ENCODE peak calls at places on chromosomes 5 and 9, in seven cellular contexts. One of them, this sample, is unnamed.

GRCh38 chr5:148873690-148874485 is 47.5 kb downstream of the ADRB2 start:
- DNase-seq in HCEC 1CT: no peak
- DNase-seq in cardiac muscle cell: no peak
- DNase-seq in HTR-8/SVneo: no peak
- DNase-seq in cardiac fibroblast: no peak
- DNase-seq in endothelial cell: no peak
- DNase-seq in stromal cell of bone marrow: no peak
- DNase-seq in this sample: no peak

GRCh38 chr5:174990909-174991308 is 266.5 kb downstream of the MSX2 start:
- DNase-seq in HCEC 1CT: no peak
- DNase-seq in cardiac muscle cell: no peak
- DNase-seq in HTR-8/SVneo: no peak
- DNase-seq in cardiac fibroblast: no peak
- DNase-seq in endothelial cell: no peak
- DNase-seq in stromal cell of bone marrow: no peak
- DNase-seq in this sample: no peak

GRCh38 chr5:1103505-1104326 is 8.1 kb downstream of the SLC12A7 start:
- DNase-seq in HCEC 1CT: no peak
- DNase-seq in cardiac muscle cell: peak; percentile 29
- DNase-seq in HTR-8/SVneo: no peak
- DNase-seq in cardiac fibroblast: no peak
- DNase-seq in endothelial cell: no peak
- DNase-seq in stromal cell of bone marrow: no peak
- DNase-seq in this sample: no peak

GRCh38 chr9:126496181-126496576 is 117.5 kb upstream of the LMX1B start:
- DNase-seq in HCEC 1CT: no peak
- DNase-seq in cardiac muscle cell: no peak
- DNase-seq in HTR-8/SVneo: no peak
- DNase-seq in cardiac fibroblast: no peak
- DNase-seq in endothelial cell: no peak
- DNase-seq in stromal cell of bone marrow: no peak
- DNase-seq in this sample: no peak

GRCh38 chr5:165309446-165309845 is 1804.0 kb downstream of the MAT2B start:
- DNase-seq in HCEC 1CT: no peak
- DNase-seq in cardiac muscle cell: no peak
- DNase-seq in HTR-8/SVneo: no peak
- DNase-seq in cardiac fibroblast: no peak
- DNase-seq in endothelial cell: no peak
- DNase-seq in stromal cell of bone marrow: no peak
- DNase-seq in this sample: no peak

GRCh38 chr5:80192507-80193241 is 63.2 kb downstream of the SERINC5 start:
- DNase-seq in HCEC 1CT: peak; percentile 46
- DNase-seq in cardiac muscle cell: peak; percentile 35
- DNase-seq in HTR-8/SVneo: no peak
- DNase-seq in cardiac fibroblast: peak; percentile 47
- DNase-seq in endothelial cell: no peak
- DNase-seq in stromal cell of bone marrow: no peak
- DNase-seq in this sample: peak; percentile 17

GRCh38 chr5:94228791-94229190 is 389.6 kb downstream of the KIAA0825 start:
- DNase-seq in HCEC 1CT: no peak
- DNase-seq in cardiac muscle cell: no peak
- DNase-seq in HTR-8/SVneo: no peak
- DNase-seq in cardiac fibroblast: peak; percentile 43
- DNase-seq in endothelial cell: no peak
- DNase-seq in stromal cell of bone marrow: no peak
- DNase-seq in this sample: no peak

GRCh38 chr5:156036640-156037039 is 290.3 kb upstream of the SGCD start:
- DNase-seq in HCEC 1CT: peak; percentile 39
- DNase-seq in cardiac muscle cell: no peak
- DNase-seq in HTR-8/SVneo: no peak
- DNase-seq in cardiac fibroblast: no peak
- DNase-seq in endothelial cell: no peak
- DNase-seq in stromal cell of bone marrow: peak; percentile 29
- DNase-seq in this sample: no peak

GRCh38 chr5:76807296-76807695 is 11.5 kb upstream of the F2RL1 start:
- DNase-seq in HCEC 1CT: peak; percentile 76
- DNase-seq in cardiac muscle cell: peak; percentile 80
- DNase-seq in HTR-8/SVneo: peak; percentile 61
- DNase-seq in cardiac fibroblast: peak; percentile 92
- DNase-seq in endothelial cell: no peak
- DNase-seq in stromal cell of bone marrow: peak; percentile 55
- DNase-seq in this sample: peak; percentile 69

GRCh38 chr5:40841068-40841805 is at the start of gene CARD6:
- DNase-seq in HCEC 1CT: peak; percentile 63
- DNase-seq in cardiac muscle cell: peak; percentile 62
- DNase-seq in HTR-8/SVneo: no peak
- DNase-seq in cardiac fibroblast: peak; percentile 76
- DNase-seq in endothelial cell: no peak
- DNase-seq in stromal cell of bone marrow: peak; percentile 37
- DNase-seq in this sample: no peak

GRCh38 chr5:177495243-177496060 is 2.0 kb downstream of the PDLIM7 start:
- DNase-seq in HCEC 1CT: peak; percentile 92
- DNase-seq in cardiac muscle cell: peak; percentile 96
- DNase-seq in HTR-8/SVneo: no peak
- DNase-seq in cardiac fibroblast: peak; percentile 95
- DNase-seq in endothelial cell: peak; percentile 44
- DNase-seq in stromal cell of bone marrow: peak; percentile 77
- DNase-seq in this sample: peak; percentile 94

GRCh38 chr9:102445181-102445747 is 549.9 kb upstream of the CYLC2 start:
- DNase-seq in HCEC 1CT: no peak
- DNase-seq in cardiac muscle cell: no peak
- DNase-seq in HTR-8/SVneo: no peak
- DNase-seq in cardiac fibroblast: no peak
- DNase-seq in endothelial cell: no peak
- DNase-seq in stromal cell of bone marrow: no peak
- DNase-seq in this sample: no peak

GRCh38 chr5:167918492-167919267 is 372.8 kb upstream of the WWC1 start:
- DNase-seq in HCEC 1CT: no peak
- DNase-seq in cardiac muscle cell: no peak
- DNase-seq in HTR-8/SVneo: no peak
- DNase-seq in cardiac fibroblast: no peak
- DNase-seq in endothelial cell: no peak
- DNase-seq in stromal cell of bone marrow: no peak
- DNase-seq in this sample: no peak

GRCh38 chr5:68344447-68345111 is 129.0 kb downstream of the PIK3R1 start:
- DNase-seq in HCEC 1CT: peak; percentile 65
- DNase-seq in cardiac muscle cell: peak; percentile 78
- DNase-seq in HTR-8/SVneo: peak; percentile 15
- DNase-seq in cardiac fibroblast: peak; percentile 77
- DNase-seq in endothelial cell: no peak
- DNase-seq in stromal cell of bone marrow: no peak
- DNase-seq in this sample: peak; percentile 76

GRCh38 chr9:98085955-98086354 is 29.4 kb downstream of the NANS start:
- DNase-seq in HCEC 1CT: no peak
- DNase-seq in cardiac muscle cell: no peak
- DNase-seq in HTR-8/SVneo: no peak
- DNase-seq in cardiac fibroblast: peak; percentile 41
- DNase-seq in endothelial cell: no peak
- DNase-seq in stromal cell of bone marrow: no peak
- DNase-seq in this sample: peak; percentile 21

GRCh38 chr9:118482311-118482710 is 778.1 kb downstream of the TLR4 start:
- DNase-seq in HCEC 1CT: no peak
- DNase-seq in cardiac muscle cell: no peak
- DNase-seq in HTR-8/SVneo: no peak
- DNase-seq in cardiac fibroblast: no peak
- DNase-seq in endothelial cell: no peak
- DNase-seq in stromal cell of bone marrow: no peak
- DNase-seq in this sample: no peak

GRCh38 chr9:92740015-92740408 is 24.6 kb downstream of the BICD2 start:
- DNase-seq in HCEC 1CT: no peak
- DNase-seq in cardiac muscle cell: peak; percentile 39
- DNase-seq in HTR-8/SVneo: no peak
- DNase-seq in cardiac fibroblast: peak; percentile 52
- DNase-seq in endothelial cell: no peak
- DNase-seq in stromal cell of bone marrow: no peak
- DNase-seq in this sample: no peak

This sample was measured in Caki2.